ENCODE peak calls at places on chromosome 9, in five cellular contexts. R is tibial nerve, T is heart left ventricle, I is IMR-90, J is upper lobe of left lung. D is an unnamed sample. For H3K4me1, the result is how much of the 10 kb centered on the place peaks cover.

GRCh38 chr9:31590091-31590490 is 794.4 kb upstream of the ACO1 start:
- DNase-seq in R (no peak), T (no peak), I (no peak), J (no peak), D (no peak)

GRCh38 chr9:113477661-113478060 is 14.1 kb downstream of the RGS3 start:
- DNase-seq in R (no peak), T (no peak), I (no peak), J (no peak), D (no peak)

GRCh38 chr9:110820378-110820777 is 151.8 kb downstream of the MUSK start:
- DNase-seq in R (no peak), T (no peak), I (no peak), J (no peak), D (no peak)

GRCh38 chr9:87322840-87323635 is 174.6 kb upstream of the DAPK1 start:
- DNase-seq in R (no peak), T (no peak), I (peak), J (no peak), D (no peak)

GRCh38 chr9:6715755-6716643 is 41.8 kb upstream of the KDM4C start:
- DNase-seq in R (no peak), T (peak), I (no peak), J (peak), D (peak)

GRCh38 chr9:102700936-102701335 is 294.2 kb upstream of the CYLC2 start:
- DNase-seq in R (no peak), T (no peak), I (no peak), J (no peak), D (no peak)

GRCh38 chr9:136364942-136365774 is 1.6 kb upstream of the DNLZ start:
- DNase-seq in R (no peak), T (no peak), I (no peak), J (no peak), D (no peak)

GRCh38 chr9:81566074-81566698 is 123.2 kb downstream of the TLE1 start:
- DNase-seq in R (no peak), T (no peak), I (no peak), J (no peak), D (no peak)

GRCh38 chr9:20616808-20617207 is 5.5 kb downstream of the MLLT3 start:
- DNase-seq in R (no peak), T (no peak), I (no peak), J (no peak), D (no peak)

GRCh38 chr9:20618361-20618799 is 3.9 kb downstream of the MLLT3 start:
- DNase-seq in R (no peak), T (peak), I (peak), J (peak), D (no peak)

GRCh38 chr9:20611751-20612287 is 10.5 kb downstream of the MLLT3 start:
- DNase-seq in R (no peak), T (no peak), I (peak), J (no peak), D (no peak)

GRCh38 chr9:20619492-20619860 is 2.8 kb downstream of the MLLT3 start:
- DNase-seq in R (no peak), T (no peak), I (no peak), J (no peak), D (no peak)

DNA sequence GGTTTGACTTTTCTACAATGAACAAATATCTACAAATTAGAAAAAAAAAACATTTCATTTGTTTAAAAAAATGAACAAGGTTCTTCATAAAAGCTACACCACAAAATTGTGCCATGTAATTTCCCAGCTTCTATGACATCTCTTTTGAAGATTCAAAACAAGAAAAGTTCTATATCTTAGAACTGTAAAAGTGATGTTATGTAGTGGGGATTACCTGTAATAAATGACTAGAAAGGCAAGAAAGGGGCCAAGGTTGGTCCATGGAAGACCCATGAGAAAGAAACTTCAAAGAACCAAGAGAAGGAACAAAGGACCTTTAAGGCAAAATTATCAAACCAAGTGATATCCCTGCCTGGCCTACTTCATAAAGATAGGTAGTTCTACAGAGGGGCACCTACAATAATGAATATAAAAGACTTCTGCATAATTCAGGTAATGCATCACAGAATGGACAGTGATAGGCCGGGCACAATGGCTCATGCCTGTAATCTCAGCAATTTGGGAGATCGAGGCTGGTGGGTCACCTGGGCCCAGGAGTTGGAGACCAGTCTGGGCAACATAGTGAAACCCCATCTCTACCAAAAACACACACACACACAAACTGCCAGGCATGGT is 7.6 kb downstream of the MLLT3 start:
- DNase-seq in R (no peak), T (no peak), I (no peak), J (no peak), D (no peak)
- H3K4me1 ChIP-seq in R (under half), T (under half), I (under half), J (under half), D (under half)

GRCh38 chr9:127789179-127789578 is 3.3 kb downstream of the CDK9 start:
- DNase-seq in R (no peak), T (no peak), I (no peak), J (no peak), D (no peak)
- TF ChIP-seq POLR2A in R (no peak), T (no peak), I (no peak), J (no peak), D (no peak)

DNA sequence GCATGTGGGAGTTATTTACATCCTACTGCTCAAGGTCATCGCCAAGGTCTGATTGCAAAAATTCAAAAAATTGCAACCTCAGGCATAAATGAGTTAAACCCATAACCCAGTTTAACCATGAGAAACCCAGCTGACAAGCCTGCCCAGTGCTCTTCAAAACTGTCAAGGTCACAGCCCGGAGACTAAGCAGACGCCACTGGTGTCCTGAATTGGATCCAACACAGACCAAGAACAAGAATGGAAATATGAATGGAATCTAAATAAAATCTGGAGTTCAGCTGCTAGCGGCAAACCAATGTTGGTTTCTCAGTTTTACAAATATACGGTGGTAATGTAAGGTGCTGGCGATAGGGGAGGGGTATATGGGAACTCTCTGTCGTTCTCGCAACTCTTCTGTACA is 201.5 kb upstream of the MVB12B start:
- DNase-seq in R (no peak), T (no peak), I (no peak), J (no peak), D (no peak)
- H3K4me1 ChIP-seq in R (under half), T (under half), I (under half), J (under half), D (under half)

GRCh38 chr9:128556276-128556675 is 3.9 kb downstream of the SPTAN1 start:
- DNase-seq in R (no peak), T (no peak), I (no peak), J (no peak), D (no peak)

GRCh38 chr9:128552744-128553221 is 396 bp downstream of the SPTAN1 start:
- DNase-seq in R (no peak), T (peak), I (no peak), J (peak), D (peak)

GRCh38 chr9:128555180-128555721 is 2.9 kb downstream of the SPTAN1 start:
- DNase-seq in R (no peak), T (no peak), I (peak), J (peak), D (no peak)

GRCh38 chr9:128553695-128554094 is 1.3 kb downstream of the SPTAN1 start:
- DNase-seq in R (no peak), T (no peak), I (peak), J (no peak), D (no peak)

GRCh38 chr9:128554155-128554862 is 1.9 kb downstream of the SPTAN1 start:
- DNase-seq in R (peak), T (peak), I (peak), J (peak), D (no peak)
- TF ChIP-seq POLR2A in R (peak), T (no peak), I (peak), J (peak), D (no peak)

GRCh38 chr9:123058834-123059233 is 25.4 kb downstream of the GPR21 start:
- DNase-seq in R (no peak), T (no peak), I (peak), J (peak), D (no peak)
- H3K4me1 ChIP-seq in R (under half), T (under half), I (under half), J (under half), D (under half)

D was measured in Peyer's patch.